ENCODE peak calls at places on chromosome 15, in eight cellular contexts. H is upper lobe of right lung, K is adrenal gland, U is right atrium auricular region, P is A549, F is heart right ventricle, Y is suprapubic skin, O is stomach. Q is an unnamed sample.

GRCh38 chr15:65906396-65906795 is 37.1 kb downstream of the RAB11A start:
- DNase-seq in O (no peak), P (no peak), U (no peak), Y (no peak), K (no peak), F (no peak), H (no peak), Q (no peak)

GRCh38 chr15:101525087-101525669 is 35.7 kb upstream of the PCSK6 start:
- DNase-seq in H (no peak), F (no peak), O (no peak), P (no peak), U (no peak), K (no peak), Y (no peak), Q (no peak)

GRCh38 chr15:95760508-95760907 is 570.0 kb upstream of the NR2F2 start:
- DNase-seq in H (no peak), O (no peak), K (no peak), Y (no peak), F (peak; percentile 12), P (no peak), U (no peak), Q (no peak)

GRCh38 chr15:94293411-94294402 is 62.3 kb downstream of the MCTP2 start:
- DNase-seq in F (no peak), U (no peak), Y (no peak), O (no peak), P (no peak), K (no peak), H (no peak), Q (no peak)

GRCh38 chr15:100926971-100927756 is 8.0 kb downstream of the LRRK1 start:
- DNase-seq in H (no peak), K (no peak), Y (no peak), F (no peak), P (no peak), O (no peak), U (no peak), Q (peak; percentile 15)

GRCh38 chr15:47650564-47650963 is 66.7 kb upstream of the SEMA6D start:
- DNase-seq in O (no peak), Y (no peak), P (no peak), F (no peak), K (no peak), H (no peak), U (no peak), Q (no peak)

GRCh38 chr15:55993111-55993803 is at the start of gene NEDD4:
- DNase-seq in O (peak; percentile 79), U (peak; percentile 82), K (peak; percentile 87), Y (peak; percentile 91), P (peak; percentile 85), H (peak; percentile 93), F (peak; percentile 87), Q (peak; percentile 87)

GRCh38 chr15:74174216-74174965 is 881 bp downstream of the ISLR start:
- DNase-seq in Y (peak; percentile 65), F (peak; percentile 35), P (no peak), K (no peak), O (no peak), U (no peak), H (no peak), Q (no peak)

GRCh38 chr15:45157974-45158373 is 28.2 kb downstream of the DUOX1 start:
- DNase-seq in O (no peak), P (no peak), H (no peak), Y (no peak), F (no peak), K (no peak), U (peak; percentile 69), Q (no peak)

GRCh38 chr15:37094542-37095196 is 5.7 kb downstream of the MEIS2 start:
- DNase-seq in Y (no peak), F (no peak), H (no peak), P (no peak), U (no peak), O (no peak), K (no peak), Q (no peak)

DNA sequence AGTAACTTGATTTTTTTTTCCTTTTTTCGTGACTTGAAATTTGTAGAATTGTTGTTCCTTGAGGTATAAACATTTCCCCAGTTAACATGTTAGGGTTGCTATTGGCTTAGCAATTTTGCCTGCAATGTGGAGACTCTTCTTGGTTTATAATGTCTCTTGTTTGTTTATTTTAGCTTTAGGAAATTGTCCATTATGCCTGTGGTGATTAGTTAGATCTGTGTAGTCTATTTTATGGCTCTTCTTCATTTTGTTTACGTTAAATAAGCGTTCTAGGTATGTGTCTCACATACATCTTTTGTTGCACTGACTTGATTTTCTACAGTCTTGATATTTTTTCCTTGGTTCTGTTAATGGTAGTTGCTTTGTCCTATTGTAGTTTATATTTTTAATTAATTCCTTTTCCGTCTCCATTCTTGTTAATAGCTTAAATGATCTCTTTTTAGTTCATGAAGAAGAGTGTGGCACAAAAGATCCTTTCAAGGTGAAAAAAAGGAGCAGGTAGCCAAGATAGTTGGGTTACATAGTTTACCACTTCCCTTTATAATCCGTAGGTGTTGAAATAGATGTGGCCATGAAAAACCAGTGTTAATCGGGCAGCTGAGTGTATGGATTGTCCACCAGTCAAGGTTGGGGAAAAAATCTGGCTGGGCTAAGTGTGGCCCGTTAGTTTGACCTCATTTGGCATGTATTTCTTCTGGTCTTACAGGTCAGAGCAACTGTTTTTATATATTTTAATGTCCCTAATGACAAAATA is 12.1 kb downstream of the IQGAP1 start:
- DNase-seq in U (no peak), Y (no peak), O (no peak), H (no peak), P (no peak), K (no peak), F (no peak), Q (no peak)
- H3K4me1 ChIP-seq in U (no peaks in the 10 kb centered on the region), Y (peaks cover 95% of the 10 kb centered on the region), O (peaks cover 100% of the 10 kb centered on the region), H (peaks cover 74% of the 10 kb centered on the region), P (peaks cover 59% of the 10 kb centered on the region), K (peaks cover 77% of the 10 kb centered on the region), F (peaks cover 80% of the 10 kb centered on the region), Q (peaks cover 36% of the 10 kb centered on the region)

GRCh38 chr15:40235201-40235890 is 3.5 kb upstream of the PAK6 start:
- DNase-seq in F (no peak), K (no peak), Y (no peak), U (no peak), O (no peak), P (no peak), H (peak; percentile 45), Q (peak; percentile 11)

GRCh38 chr15:40229956-40230355 is 8.9 kb upstream of the PAK6 start:
- DNase-seq in H (no peak), U (no peak), F (no peak), K (no peak), P (no peak), O (no peak), Y (no peak), Q (peak; percentile 7)

GRCh38 chr15:40233727-40234577 is 4.9 kb upstream of the PAK6 start:
- DNase-seq in K (no peak), U (no peak), P (no peak), O (no peak), F (no peak), Y (no peak), H (peak; percentile 56), Q (no peak)

GRCh38 chr15:40234783-40235182 is 4.1 kb upstream of the PAK6 start:
- DNase-seq in H (peak; percentile 46), P (no peak), U (no peak), K (no peak), O (no peak), F (no peak), Y (no peak), Q (no peak)

DNA sequence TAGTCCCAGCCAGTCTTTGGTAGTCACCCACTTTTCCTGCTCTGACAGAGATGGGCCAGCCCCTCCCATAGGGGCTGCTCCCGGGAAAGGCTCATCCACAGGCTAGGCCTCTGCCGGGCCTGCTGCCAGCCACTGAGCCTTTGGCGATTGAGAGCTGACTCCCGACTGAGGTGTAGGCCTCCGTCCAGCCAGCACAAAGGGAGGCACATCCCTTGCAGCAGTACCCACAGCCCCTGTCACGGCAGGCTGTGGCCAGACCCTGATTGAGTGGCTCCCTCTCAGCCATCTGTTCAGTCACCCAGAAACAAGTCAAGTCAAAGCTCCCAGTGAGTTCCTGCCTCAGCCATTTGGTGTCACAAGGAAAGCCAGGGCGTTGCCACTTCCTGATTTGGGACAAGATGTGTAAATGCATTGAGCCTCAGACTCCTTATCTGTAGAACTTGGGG is 6.2 kb upstream of the PAK6 start:
- DNase-seq in H (no peak), K (no peak), F (no peak), U (no peak), P (no peak), Y (no peak), O (no peak), Q (no peak)
- H3K27ac ChIP-seq in H (no peak overlapping the region), K (no peak overlapping the region), F (no peak overlapping the region), U (no peak overlapping the region), P (no peak overlapping the region), Y (peak overlapping the region; percentile 80), O (no peak overlapping the region), Q (no peak overlapping the region)

GRCh38 chr15:60899322-60899966 is 329.7 kb downstream of the RORA start:
- DNase-seq in Y (no peak), F (no peak), P (no peak), O (no peak), K (no peak), U (no peak), H (no peak), Q (no peak)

GRCh38 chr15:60898896-60899295 is 330.2 kb downstream of the RORA start:
- DNase-seq in K (no peak), Y (no peak), H (no peak), O (no peak), F (no peak), P (no peak), U (no peak), Q (no peak)

GRCh38 chr15:60899967-60900356 is 329.1 kb downstream of the RORA start:
- DNase-seq in K (no peak), F (no peak), U (no peak), P (no peak), H (no peak), O (no peak), Y (no peak), Q (no peak)

GRCh38 chr15:60903221-60903620 is 325.9 kb downstream of the RORA start:
- DNase-seq in H (no peak), P (no peak), F (no peak), K (no peak), U (no peak), O (no peak), Y (no peak), Q (no peak)

DNA sequence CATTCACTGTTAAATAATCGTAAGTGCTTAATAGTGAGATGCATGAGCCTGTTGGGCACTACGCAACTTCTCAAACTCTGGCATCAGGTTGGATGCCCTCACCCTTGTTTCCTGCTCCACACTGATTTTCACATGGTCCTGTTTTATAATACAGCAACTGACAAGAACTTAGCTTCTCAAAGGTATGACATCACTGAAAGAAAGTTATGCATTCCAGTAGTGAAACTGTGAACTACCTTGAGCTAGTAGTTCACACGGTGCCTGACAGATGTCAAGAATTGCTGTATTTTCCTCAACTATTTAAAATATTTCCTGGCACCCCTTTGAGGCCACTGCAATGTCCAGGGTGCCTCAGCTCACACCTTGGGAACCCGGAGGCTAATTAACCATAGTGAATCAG is 327.5 kb downstream of the RORA start:
- DNase-seq in U (no peak), Y (no peak), P (no peak), K (no peak), H (no peak), O (no peak), F (no peak), Q (no peak)
- TF ChIP-seq CTCF in U (no peak), Y (no peak), P (no peak), K (no peak), H (no peak), O (no peak), F (no peak), Q (no peak)

DNA sequence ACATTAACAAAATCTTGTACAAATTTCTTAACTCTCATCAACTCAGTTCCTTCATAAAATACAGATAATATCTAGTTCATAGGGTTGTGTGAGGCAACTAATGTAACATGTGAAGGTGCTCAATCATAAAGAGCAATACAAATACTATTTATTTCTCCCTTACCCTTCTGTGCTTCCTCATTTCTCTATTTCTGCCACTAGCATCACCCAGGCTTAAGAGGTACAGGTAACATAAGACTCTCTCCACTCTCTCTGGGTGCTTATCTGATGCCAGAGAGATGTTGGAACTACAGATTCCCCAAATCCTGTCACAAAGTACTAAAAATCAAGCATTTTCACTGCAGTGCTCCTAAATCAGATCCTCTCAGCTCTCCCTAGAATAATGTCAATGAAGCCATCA is 74.9 kb downstream of the DPH6 start:
- DNase-seq in F (no peak), Y (no peak), K (no peak), P (no peak), H (no peak), U (no peak), O (no peak), Q (no peak)
- H3K4me1 ChIP-seq in F (no peaks in the 10 kb centered on the region), Y (no peaks in the 10 kb centered on the region), K (peaks cover 15% of the 10 kb centered on the region), P (no peaks in the 10 kb centered on the region), H (no peaks in the 10 kb centered on the region), U (no peaks in the 10 kb centered on the region), O (no peaks in the 10 kb centered on the region), Q (no peaks in the 10 kb centered on the region)